ENCODE peak calls at places on chromosomes 5 and 9, in nine cellular contexts. B, C, V, X, R, U, P, T and D are unnamed samples.

GRCh38 chr5:181203842-181204560 is 995 bp downstream of the TRIM7 start:
- DNase-seq in P (peak), B (no peak), U (no peak), X (peak), T (no peak), R (no peak), V (no peak), C (peak), D (no peak)

GRCh38 chr5:14107536-14107935 is 35.6 kb upstream of the TRIO start:
- DNase-seq in R (no peak), C (no peak), X (no peak), B (no peak), T (no peak), V (no peak), P (no peak), U (no peak), D (no peak)

GRCh38 chr9:89606567-89607311 is 1.9 kb downstream of the GADD45G start:
- DNase-seq in P (no peak), X (no peak), U (no peak), T (no peak), B (peak), C (peak), R (no peak), V (no peak), D (no peak)

GRCh38 chr9:113737414-113738271 is 138.5 kb upstream of the ZNF618 start:
- DNase-seq in T (peak), V (peak), C (peak), B (peak), P (peak), U (no peak), R (peak), X (peak), D (no peak)

GRCh38 chr9:135819905-135820304 is 87.4 kb downstream of the CAMSAP1 start:
- DNase-seq in X (peak), U (no peak), C (no peak), R (no peak), P (no peak), V (no peak), T (no peak), B (no peak), D (no peak)

GRCh38 chr5:60092671-60093422 is 199.3 kb upstream of the PDE4D start:
- DNase-seq in C (no peak), P (no peak), U (no peak), X (no peak), T (no peak), R (peak), B (no peak), V (peak), D (no peak)

GRCh38 chr5:180825768-180826525 is 23.3 kb upstream of the MGAT1 start:
- DNase-seq in B (no peak), C (no peak), R (peak), P (no peak), T (no peak), V (no peak), X (peak), U (no peak), D (no peak)

GRCh38 chr5:10034008-10034407 is 215.7 kb downstream of the ATPSCKMT start:
- DNase-seq in U (no peak), B (peak), R (no peak), V (no peak), X (no peak), C (no peak), T (no peak), P (no peak), D (no peak)

GRCh38 chr9:104895572-104895971 is 32.4 kb downstream of the ABCA1 start:
- DNase-seq in T (no peak), V (peak), U (no peak), P (no peak), X (no peak), R (peak), C (no peak), B (no peak), D (no peak)

GRCh38 chr5:56321236-56321881 is 88.2 kb upstream of the ANKRD55 start:
- DNase-seq in P (no peak), B (no peak), U (no peak), C (no peak), T (no peak), V (no peak), X (no peak), R (no peak), D (no peak)

DNA sequence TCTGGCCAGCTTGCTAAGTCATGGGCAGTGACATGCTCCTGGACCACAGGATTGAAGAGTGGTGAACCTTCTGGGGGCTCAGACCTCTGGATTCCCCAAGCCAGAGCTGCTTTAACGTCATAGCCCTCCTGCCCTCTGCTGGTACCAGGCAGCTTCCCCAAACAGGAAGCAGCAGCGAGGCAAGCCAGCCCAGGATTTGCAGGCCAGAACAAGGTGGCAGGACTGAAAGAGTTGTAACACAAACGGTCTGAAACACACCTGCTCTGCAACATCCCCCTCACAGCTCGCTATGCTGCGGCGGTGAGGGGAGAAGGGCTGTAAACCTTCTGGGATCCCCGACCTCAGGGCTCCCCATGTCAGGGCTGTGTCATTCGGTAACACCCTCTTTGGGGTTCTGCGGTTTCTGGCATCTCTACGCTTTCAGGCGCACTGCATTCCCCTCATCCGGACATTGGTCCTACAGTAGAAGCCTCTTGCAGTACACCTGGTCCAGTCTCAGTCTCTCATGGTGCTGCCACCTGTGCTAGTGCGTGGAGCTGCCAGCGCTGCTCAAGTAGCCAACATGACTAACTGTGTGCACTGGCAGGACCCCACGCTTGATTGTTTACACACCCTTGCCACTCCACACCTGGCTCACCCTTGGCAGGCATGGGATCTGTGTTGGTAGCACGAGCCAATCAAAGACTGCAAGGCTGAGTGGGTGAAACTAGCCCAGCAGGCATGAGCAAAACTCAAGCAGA is 893.3 kb downstream of the PTPRD start:
- DNase-seq in C (peak), P (no peak), T (no peak), V (no peak), U (peak), X (no peak), B (no peak), R (no peak), D (no peak)
- TF ChIP-seq CTCF in C (peak), P (no peak), T (no peak), V (no peak), U (no peak), X (no peak), B (no peak), R (no peak), D (no peak)

GRCh38 chr9:130852801-130853200 is 17.7 kb downstream of the ABL1 start:
- DNase-seq in P (no peak), V (no peak), X (no peak), T (no peak), C (no peak), B (no peak), U (no peak), R (no peak), D (no peak)

GRCh38 chr9:130856474-130856873 is 21.4 kb downstream of the ABL1 start:
- DNase-seq in B (no peak), P (no peak), U (no peak), T (no peak), C (no peak), V (no peak), X (no peak), R (no peak), D (no peak)

GRCh38 chr9:130857864-130858730 is 23.0 kb downstream of the ABL1 start:
- DNase-seq in V (peak), X (peak), R (peak), U (no peak), P (no peak), C (no peak), T (no peak), B (peak), D (no peak)

GRCh38 chr9:130854086-130854485 is 19.0 kb downstream of the ABL1 start:
- DNase-seq in B (no peak), R (no peak), U (no peak), C (no peak), X (no peak), V (no peak), T (no peak), P (no peak), D (no peak)

GRCh38 chr9:130854835-130855234 is 19.8 kb downstream of the ABL1 start:
- DNase-seq in P (no peak), C (no peak), R (no peak), T (no peak), U (no peak), V (no peak), B (no peak), X (no peak), D (no peak)
- TF ChIP-seq CTCF in P (no peak), C (no peak), R (no peak), T (no peak), U (no peak), V (no peak), B (no peak), X (no peak), D (no peak)

DNA sequence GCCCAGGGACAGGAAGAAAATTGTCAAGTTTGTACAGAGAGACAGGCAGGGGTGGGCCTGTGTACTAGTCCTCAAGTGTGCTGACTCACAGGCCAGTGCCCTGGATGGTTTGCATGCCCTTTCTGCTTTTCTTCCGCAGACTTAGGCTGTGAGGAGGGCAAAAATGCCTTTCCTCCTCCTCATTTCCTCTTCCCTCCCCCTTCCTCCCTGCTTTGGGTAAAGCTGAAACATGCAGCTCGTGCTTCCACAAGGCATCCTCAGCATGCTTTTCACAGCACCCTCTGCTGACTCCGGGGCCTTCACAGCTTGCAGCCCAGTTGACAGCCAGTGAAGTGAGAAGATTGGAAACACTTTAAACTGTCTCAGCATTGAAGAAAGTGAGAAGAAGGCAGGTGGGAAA is 138.6 kb downstream of the GRIA1 start:
- DNase-seq in P (no peak), U (no peak), C (peak), X (peak), B (peak), R (peak), V (peak), T (no peak), D (no peak)
- TF ChIP-seq CTCF in P (no peak), U (no peak), C (peak), X (peak), B (no peak), R (peak), V (peak), T (no peak), D (no peak)

DNA sequence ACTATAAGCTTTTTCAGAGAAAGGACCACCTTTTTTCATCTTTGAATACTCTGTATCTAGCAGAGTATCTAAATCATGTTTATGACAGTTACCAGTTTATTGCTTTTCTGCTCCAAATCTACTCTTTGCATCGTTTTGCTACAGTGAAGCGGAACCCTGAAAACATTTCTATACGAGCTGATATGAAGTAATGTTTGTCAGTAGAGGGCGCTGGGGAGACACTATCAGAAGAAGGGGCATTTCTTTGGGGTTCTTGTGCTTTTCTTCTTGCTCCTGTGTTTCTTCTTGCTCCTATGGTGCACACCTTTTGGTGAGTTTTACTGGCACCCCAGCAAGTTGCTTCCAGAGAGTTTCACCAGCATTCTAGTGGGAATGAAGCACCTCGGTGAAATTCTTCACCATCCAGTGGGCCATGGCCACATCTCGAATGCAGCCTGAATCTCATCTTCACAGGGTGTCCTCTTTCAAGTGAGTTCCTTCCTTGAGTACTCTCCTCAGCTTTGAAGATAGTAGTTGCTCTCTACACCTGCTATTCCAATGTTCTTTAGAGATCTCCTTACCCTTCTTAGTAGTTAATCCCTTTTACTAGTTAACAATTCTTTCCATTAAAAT is 98.4 kb downstream of the FGF1 start:
- DNase-seq in P (peak), T (no peak), C (peak), U (no peak), V (no peak), R (peak), B (peak), X (no peak), D (no peak)
- TF ChIP-seq CTCF in P (peak), T (peak), C (peak), U (no peak), V (peak), R (peak), B (peak), X (peak), D (no peak)

GRCh38 chr5:151758430-151759241 is at the start of gene ATOX1:
- DNase-seq in R (peak), B (peak), U (peak), V (peak), C (peak), T (peak), X (peak), P (peak), D (peak)
- TF ChIP-seq CTCF in R (no peak), B (no peak), U (peak), V (no peak), C (peak), T (no peak), X (peak), P (no peak), D (no peak)

GRCh38 chr5:82802954-82803353 is 274.2 kb downstream of the TMEM167A start:
- DNase-seq in R (no peak), C (no peak), X (no peak), T (no peak), U (no peak), P (no peak), V (no peak), B (no peak), D (no peak)

GRCh38 chr5:82796643-82797416 is 280.4 kb downstream of the TMEM167A start:
- DNase-seq in V (no peak), P (no peak), C (peak), U (no peak), X (no peak), B (no peak), R (no peak), T (no peak), D (no peak)

GRCh38 chr5:82798676-82799075 is 278.5 kb downstream of the TMEM167A start:
- DNase-seq in V (no peak), C (no peak), T (no peak), U (no peak), P (no peak), X (no peak), B (no peak), R (no peak), D (no peak)

GRCh38 chr5:82794876-82795275 is 282.3 kb downstream of the TMEM167A start:
- DNase-seq in V (no peak), T (no peak), X (no peak), P (no peak), R (no peak), U (no peak), B (no peak), C (no peak), D (no peak)

DNA sequence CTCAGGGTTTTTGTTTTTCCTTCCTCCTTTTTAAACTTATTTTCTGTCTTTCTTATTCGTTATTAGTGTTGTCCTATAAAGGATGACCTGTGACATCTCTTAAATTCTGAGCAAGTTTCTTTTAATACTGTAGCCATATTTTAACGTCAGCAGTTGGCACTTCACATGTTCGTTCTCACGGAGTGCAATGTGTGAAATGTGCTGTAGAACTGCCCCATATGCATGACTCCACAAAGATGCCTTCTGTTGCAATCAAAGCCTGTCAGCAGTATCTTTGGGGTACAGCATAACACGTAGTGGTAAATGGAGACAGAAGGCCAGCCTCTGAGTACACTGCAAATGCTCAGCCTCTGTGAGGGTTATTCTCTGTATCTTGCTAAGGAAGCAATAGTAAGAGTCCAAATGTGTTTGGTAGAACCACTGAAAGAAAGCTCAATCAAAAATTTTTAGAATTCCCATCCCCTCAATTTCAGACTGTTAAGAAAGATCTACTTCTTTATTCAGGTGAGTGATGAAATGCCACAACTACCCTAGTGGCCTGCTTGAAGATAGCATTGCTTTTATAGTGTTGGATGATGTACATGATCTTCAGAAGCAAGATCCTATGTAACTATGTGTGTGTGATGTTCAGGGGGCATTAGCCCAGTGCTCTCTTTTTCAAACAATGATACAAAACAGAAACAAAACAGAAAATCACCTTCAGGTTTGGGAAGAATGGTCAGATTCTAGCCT is 277.7 kb downstream of the TMEM167A start:
- DNase-seq in B (no peak), U (no peak), X (no peak), V (no peak), P (no peak), C (no peak), R (no peak), T (no peak), D (no peak)
- TF ChIP-seq CTCF in B (peak), U (no peak), X (no peak), V (no peak), P (no peak), C (peak), R (no peak), T (no peak), D (no peak)

GRCh38 chr5:38692780-38693507 is 136.5 kb upstream of the LIFR start:
- DNase-seq in R (no peak), V (no peak), B (no peak), C (no peak), U (no peak), T (no peak), X (no peak), P (no peak), D (no peak)
- TF ChIP-seq CTCF in R (no peak), V (no peak), B (no peak), C (no peak), U (no peak), T (no peak), X (no peak), P (no peak), D (no peak)

GRCh38 chr5:400282-401215 is 42.4 kb upstream of the EXOC3 start:
- DNase-seq in C (no peak), B (no peak), T (peak), V (no peak), X (no peak), U (peak), R (peak), P (peak), D (no peak)

GRCh38 chr5:403995-404394 is 39.0 kb upstream of the EXOC3 start:
- DNase-seq in C (no peak), T (no peak), B (no peak), X (no peak), R (no peak), P (no peak), V (no peak), U (no peak), D (no peak)

GRCh38 chr5:404666-405241 is 38.2 kb upstream of the EXOC3 start:
- DNase-seq in T (no peak), X (no peak), P (no peak), R (no peak), C (no peak), V (no peak), U (no peak), B (no peak), D (no peak)

GRCh38 chr5:401216-402034 is 41.6 kb upstream of the EXOC3 start:
- DNase-seq in T (no peak), B (no peak), U (peak), P (peak), R (no peak), X (no peak), V (no peak), C (no peak), D (no peak)

GRCh38 chr5:402615-403359 is 40.2 kb upstream of the EXOC3 start:
- DNase-seq in T (no peak), B (no peak), U (peak), X (no peak), V (no peak), R (no peak), P (peak), C (no peak), D (no peak)
- TF ChIP-seq CTCF in T (no peak), B (no peak), U (no peak), X (no peak), V (no peak), R (no peak), P (no peak), C (no peak), D (no peak)